ENCODE peak calls at places on chromosomes 5 and 9, in nine cellular contexts. J is dorsolateral prefrontal cortex, F is H1, V is left lung, I is WERI-Rb-1, X is fibroblast of the aortic adventitia, Q is neural progenitor cell, N is WTC11, P is H9. L is an unnamed sample.

GRCh38 chr9:114279693-114280092 is 43.2 kb upstream of the ORM1 start:
- DNase-seq in P (no peak), I (peak), Q (no peak), J (no peak), V (peak), N (peak), X (no peak), F (no peak), L (no peak)

GRCh38 chr5:55151923-55152842 is 7.8 kb upstream of the GPX8 start:
- DNase-seq in F (no peak), N (no peak), I (no peak), J (no peak), V (no peak), X (peak), P (no peak), Q (no peak), L (no peak)

GRCh38 chr5:178349607-178350353 is 117.2 kb upstream of the PHYKPL start:
- DNase-seq in Q (no peak), X (no peak), I (no peak), N (no peak), J (no peak), F (no peak), P (no peak), V (peak), L (no peak)

GRCh38 chr9:87513171-87513570 is 15.5 kb downstream of the DAPK1 start:
- DNase-seq in V (no peak), J (no peak), F (no peak), X (no peak), P (no peak), N (no peak), I (no peak), Q (no peak), L (no peak)

GRCh38 chr5:180467028-180467427 is 27.2 kb upstream of the CNOT6 start:
- DNase-seq in J (no peak), X (peak), V (peak), N (no peak), P (no peak), I (no peak), F (no peak), Q (no peak), L (no peak)

GRCh38 chr5:40480392-40480791 is 199.3 kb upstream of the PTGER4 start:
- DNase-seq in N (no peak), X (no peak), I (no peak), P (no peak), V (no peak), J (no peak), F (no peak), Q (no peak), L (no peak)

GRCh38 chr5:92562065-92562464 is 1019.0 kb downstream of the NR2F1-AS1 start:
- DNase-seq in I (no peak), X (no peak), Q (no peak), N (no peak), F (no peak), V (no peak), J (no peak), P (no peak), L (no peak)

GRCh38 chr5:151961557-151961956 is 36.9 kb upstream of the GLRA1 start:
- DNase-seq in X (no peak), J (no peak), I (no peak), P (no peak), Q (no peak), N (no peak), F (no peak), V (no peak), L (no peak)

GRCh38 chr9:95954940-95955339 is 79.4 kb downstream of the ERCC6L2 start:
- DNase-seq in Q (no peak), I (no peak), F (no peak), V (no peak), N (no peak), P (no peak), X (no peak), J (no peak), L (no peak)

GRCh38 chr5:74299833-74300232 is 340.7 kb downstream of the ENC1 start:
- DNase-seq in I (no peak), J (no peak), X (no peak), V (no peak), P (no peak), N (no peak), Q (no peak), F (no peak), L (no peak)
- TF ChIP-seq CTCF in I (no peak), J (no peak), X (no peak), V (no peak), P (no peak), N (no peak), Q (no peak), F (no peak), L (no peak)

GRCh38 chr5:115028557-115028956 is 141.2 kb downstream of the TRIM36 start:
- DNase-seq in J (no peak), Q (no peak), I (no peak), F (peak), P (peak), N (no peak), V (no peak), X (no peak), L (no peak)

DNA sequence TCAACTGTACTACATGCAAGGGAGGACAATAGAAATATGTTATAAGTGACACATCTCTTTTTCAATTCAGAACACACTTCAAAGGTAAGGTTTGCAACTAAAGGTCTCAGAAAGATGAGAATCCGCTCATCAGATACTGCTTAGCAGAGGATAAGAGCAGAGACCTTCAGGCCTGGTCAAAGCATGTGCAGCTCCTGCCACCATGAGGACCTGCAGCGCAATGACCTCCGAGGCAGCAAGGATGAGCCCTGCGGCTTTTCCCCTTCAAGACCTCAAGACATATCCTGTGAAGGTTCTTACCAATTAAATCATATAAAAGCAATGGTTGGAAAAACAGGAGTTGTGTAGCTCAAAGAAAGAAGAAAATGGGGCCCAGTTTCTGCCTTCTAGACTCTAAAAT is 135.8 kb downstream of the TRIM36 start:
- DNase-seq in P (peak), J (peak), I (peak), N (peak), Q (peak), X (no peak), F (peak), V (no peak), L (peak)
- TF ChIP-seq CTCF in P (peak), J (no peak), I (peak), N (peak), Q (peak), X (no peak), F (peak), V (no peak), L (no peak)

GRCh38 chr9:98989036-98990000 is 45.6 kb downstream of the COL15A1 start:
- DNase-seq in Q (peak), F (no peak), X (peak), N (no peak), V (peak), I (no peak), J (no peak), P (peak), L (no peak)
- TF ChIP-seq CTCF in Q (peak), F (peak), X (peak), N (no peak), V (no peak), I (no peak), J (no peak), P (peak), L (no peak)

GRCh38 chr5:136446565-136446964 is 81.2 kb upstream of the TRPC7 start:
- DNase-seq in I (no peak), Q (no peak), J (no peak), F (no peak), N (no peak), P (no peak), X (no peak), V (no peak), L (no peak)
- TF ChIP-seq CTCF in I (peak), Q (peak), J (no peak), F (peak), N (no peak), P (peak), X (no peak), V (no peak), L (no peak)

GRCh38 chr5:90707698-90708097 is 149.1 kb downstream of the ADGRV1 start:
- DNase-seq in N (no peak), V (no peak), Q (no peak), J (no peak), P (no peak), X (no peak), I (no peak), F (no peak), L (no peak)

DNA sequence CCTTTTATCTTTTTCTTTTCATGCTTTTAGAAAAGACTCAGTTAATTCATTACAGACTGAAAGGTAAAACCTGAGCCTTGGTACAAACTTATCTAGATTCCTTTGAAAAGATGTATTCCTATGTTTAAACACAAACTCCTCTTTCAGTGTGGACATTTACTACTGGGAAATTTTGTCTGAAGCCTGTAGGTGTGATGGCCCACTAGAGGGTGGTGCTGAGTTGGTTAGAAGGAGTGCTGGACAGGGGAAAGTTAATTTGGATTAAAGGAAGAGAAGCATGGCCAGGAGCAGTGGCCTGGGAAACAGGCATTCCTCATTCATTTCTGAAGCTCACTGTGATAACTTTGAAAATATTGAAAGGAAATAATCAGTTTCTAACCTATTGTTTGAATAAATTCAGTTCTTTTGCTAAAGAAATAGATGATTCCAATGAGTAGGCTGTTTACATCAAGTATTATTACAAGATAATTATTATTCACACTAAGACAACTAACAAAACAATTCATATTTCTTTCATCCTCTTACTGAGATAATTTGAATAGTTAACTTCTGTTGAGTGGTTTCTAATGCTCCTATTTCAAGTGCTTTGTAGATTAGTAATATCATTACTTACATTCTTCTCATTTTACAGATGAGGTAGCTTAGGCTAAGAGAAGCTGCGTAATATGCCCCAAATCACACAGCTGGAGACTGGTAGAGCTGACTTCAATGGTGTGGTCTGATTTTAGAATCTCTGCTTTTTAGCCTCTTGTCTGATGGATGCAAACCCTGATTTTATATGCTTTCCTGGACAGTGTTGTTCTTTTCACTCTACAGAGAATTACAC is 150.9 kb downstream of the ADGRV1 start:
- DNase-seq in V (no peak), F (no peak), J (peak), P (peak), N (peak), Q (peak), X (peak), I (peak), L (peak)
- TF ChIP-seq CTCF in V (no peak), F (peak), J (peak), P (peak), N (peak), Q (peak), X (peak), I (peak), L (peak)

DNA sequence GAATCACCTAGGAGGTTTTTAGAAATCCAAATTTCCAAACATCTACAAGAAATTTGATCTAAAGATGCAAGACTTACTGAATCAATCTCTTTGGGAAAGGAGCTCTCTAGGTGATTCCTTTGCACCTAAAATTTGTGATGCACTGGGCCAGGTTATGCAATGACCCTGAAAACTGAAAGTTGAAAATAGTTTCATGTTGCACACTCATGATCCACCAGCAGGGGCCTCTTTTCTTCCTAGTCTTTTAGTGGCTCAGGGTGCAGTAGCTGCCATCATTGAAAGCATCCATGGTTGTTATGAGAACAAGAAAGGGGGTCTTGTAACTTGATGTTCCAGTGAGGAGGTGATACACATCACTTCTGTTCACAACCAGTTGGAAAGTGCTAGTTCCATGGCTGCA is 486.8 kb downstream of the PSAT1 start:
- DNase-seq in Q (no peak), N (no peak), P (no peak), I (no peak), F (no peak), X (no peak), J (no peak), V (no peak), L (no peak)
- TF ChIP-seq CTCF in Q (peak), N (peak), P (peak), I (peak), F (peak), X (peak), J (no peak), V (no peak), L (no peak)

GRCh38 chr5:133489632-133490031 is 122.7 kb downstream of the FSTL4 start:
- DNase-seq in J (no peak), N (no peak), X (no peak), F (no peak), P (no peak), I (peak), Q (no peak), V (no peak), L (no peak)
- TF ChIP-seq CTCF in J (no peak), N (no peak), X (no peak), F (peak), P (peak), I (peak), Q (no peak), V (no peak), L (no peak)

L was measured in glutamatergic neuron.